ENCODE peak calls at places on chromosomes 2 and 18, in eight cellular contexts. G, K, T, I, B, C, E and D are unnamed samples.

GRCh38 chr2:238948765-238949641 is 101.1 kb downstream of the TWIST2 start:
- DNase-seq in C (peak), B (no peak), K (no peak), T (no peak), I (no peak), G (no peak), E (no peak), D (no peak)

GRCh38 chr2:207142461-207142860 is 23.3 kb downstream of the KLF7 start:
- DNase-seq in I (no peak), T (no peak), B (no peak), K (no peak), G (no peak), C (no peak), E (no peak), D (no peak)

GRCh38 chr18:45839415-45840395 is 14.2 kb downstream of the SIGLEC15 start:
- DNase-seq in G (no peak), E (no peak), C (peak), I (no peak), T (peak), B (no peak), K (no peak), D (no peak)

GRCh38 chr18:75128911-75129716 is 79.8 kb downstream of the PTGR3 start:
- DNase-seq in T (no peak), B (no peak), I (peak), K (no peak), G (no peak), C (no peak), E (no peak), D (no peak)

GRCh38 chr2:217972490-217972889 is 30.3 kb downstream of the TNS1 start:
- DNase-seq in K (no peak), C (no peak), G (no peak), E (no peak), I (no peak), B (no peak), T (no peak), D (no peak)

GRCh38 chr2:61117534-61117933 is 44.5 kb upstream of the C2orf74 start:
- DNase-seq in K (no peak), G (no peak), T (no peak), C (no peak), B (no peak), I (no peak), E (no peak), D (no peak)

GRCh38 chr2:181952413-181953226 is 33.0 kb upstream of the PPP1R1C start:
- DNase-seq in C (no peak), B (no peak), G (no peak), T (no peak), I (no peak), E (no peak), K (no peak), D (no peak)

GRCh38 chr2:220764246-220764645 is 807.9 kb downstream of the EPHA4 start:
- DNase-seq in K (no peak), T (no peak), C (no peak), B (no peak), I (no peak), G (no peak), E (no peak), D (no peak)

GRCh38 chr2:98907966-98908905 is 27.8 kb downstream of the CRACDL start:
- DNase-seq in B (no peak), E (no peak), C (no peak), K (no peak), I (no peak), T (no peak), G (peak), D (no peak)

GRCh38 chr2:63047534-63048281 is 2.9 kb upstream of the OTX1 start:
- DNase-seq in E (no peak), T (no peak), B (no peak), I (peak), K (peak), C (peak), G (no peak), D (no peak)

GRCh38 chr2:73894877-73895276 is 2.1 kb downstream of the ACTG2 start:
- DNase-seq in G (no peak), I (no peak), C (no peak), T (no peak), B (no peak), K (no peak), E (no peak), D (no peak)
- H3K27ac ChIP-seq in G (no peak), I (no peak), C (no peak), T (no peak), B (no peak), K (no peak), E (peak), D (no peak)

GRCh38 chr2:226478121-226478809 is 321.4 kb downstream of the IRS1 start:
- DNase-seq in E (peak), K (peak), T (peak), I (peak), C (peak), G (peak), B (peak), D (no peak)
- H3K27ac ChIP-seq in E (peak), K (peak), T (peak), I (no peak), C (no peak), G (no peak), B (peak), D (no peak)

DNA sequence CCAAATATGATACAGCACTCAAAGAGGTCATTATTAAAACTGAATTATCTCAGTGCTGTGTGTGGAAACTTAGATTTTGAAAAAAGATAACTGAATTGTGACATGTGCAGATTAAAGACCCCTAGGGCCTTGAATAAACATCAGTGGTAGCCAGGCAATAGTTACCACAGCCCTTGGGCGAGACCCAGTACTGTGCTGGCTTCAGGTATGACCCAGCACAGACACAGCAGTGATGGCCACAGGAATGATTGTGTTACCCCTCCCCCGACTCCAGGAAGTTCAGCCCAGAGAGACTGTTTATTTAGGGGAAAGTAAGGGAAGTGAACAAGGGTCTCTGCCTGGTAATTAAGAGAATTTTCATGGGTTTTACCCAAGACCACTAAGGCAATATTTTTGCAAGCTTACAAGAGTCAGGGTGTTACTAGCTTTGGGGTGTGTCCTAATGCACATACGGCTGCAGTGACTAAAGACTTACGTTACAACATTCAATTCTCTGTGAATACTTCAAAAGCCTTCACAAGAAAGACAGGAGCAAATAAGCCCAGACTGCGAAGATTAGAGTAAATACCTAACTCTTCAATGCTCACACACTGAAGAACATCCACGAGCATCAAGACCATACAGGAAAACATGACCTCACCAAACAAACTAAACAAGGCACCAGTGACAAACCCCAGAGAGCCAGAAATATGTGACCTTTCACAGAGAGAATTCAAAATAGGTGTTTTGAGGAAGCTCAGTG is 28.2 kb upstream of the ITGAV start:
- DNase-seq in B (no peak), G (no peak), E (no peak), K (no peak), C (no peak), T (no peak), I (no peak), D (no peak)
- H3K27ac ChIP-seq in B (peak), G (no peak), E (no peak), K (no peak), C (no peak), T (peak), I (no peak), D (no peak)

GRCh38 chr18:5061785-5062184 is 135.3 kb downstream of the AKAIN1 start:
- DNase-seq in G (no peak), I (no peak), T (no peak), C (no peak), B (no peak), K (no peak), E (no peak), D (no peak)

GRCh38 chr18:5057348-5058012 is 139.6 kb downstream of the AKAIN1 start:
- DNase-seq in B (peak), K (peak), C (peak), T (peak), E (peak), G (peak), I (peak), D (no peak)

GRCh38 chr18:5060543-5060942 is 136.5 kb downstream of the AKAIN1 start:
- DNase-seq in K (no peak), G (no peak), E (no peak), T (no peak), B (no peak), I (no peak), C (no peak), D (no peak)

GRCh38 chr18:5059540-5060032 is 137.5 kb downstream of the AKAIN1 start:
- DNase-seq in G (no peak), B (no peak), T (no peak), K (no peak), C (no peak), E (no peak), I (no peak), D (no peak)

DNA sequence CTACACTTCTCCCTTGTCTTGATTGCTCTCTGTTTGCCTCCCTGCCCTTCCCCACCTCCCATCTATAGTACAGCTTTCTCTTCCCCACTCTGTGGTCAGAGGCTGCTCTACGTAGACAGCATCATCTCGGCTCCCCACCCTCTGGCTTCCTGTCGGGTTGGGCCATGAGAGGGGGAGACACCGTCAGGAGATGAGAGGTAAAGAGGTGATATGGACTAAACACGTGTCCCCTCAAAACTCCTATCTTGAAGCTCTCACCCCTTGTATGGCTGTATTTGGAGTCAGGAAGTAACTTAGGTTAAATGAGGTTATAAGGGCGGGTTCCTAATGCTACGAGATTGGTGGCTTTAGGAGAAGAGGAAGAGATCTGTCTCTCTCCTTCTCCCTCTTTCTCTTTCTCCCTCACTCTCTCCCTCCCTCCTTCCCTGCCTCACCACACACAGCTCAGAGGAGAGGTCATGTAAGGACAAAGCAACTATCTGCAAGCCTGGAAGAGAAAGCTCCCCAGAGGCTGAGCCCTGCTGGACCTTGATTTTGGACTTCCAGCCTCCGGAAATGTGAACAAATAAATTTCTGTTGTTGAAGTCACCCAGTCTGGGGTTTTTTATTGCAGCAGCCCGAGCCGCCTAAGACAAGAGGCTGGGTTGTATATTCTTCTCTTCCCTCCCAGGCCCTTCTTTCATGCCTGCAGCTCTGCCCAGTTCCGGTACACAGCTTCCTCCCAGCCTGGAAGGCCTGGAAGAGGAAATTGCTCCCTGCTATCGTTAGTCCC is 138.1 kb downstream of the AKAIN1 start:
- DNase-seq in G (no peak), C (no peak), T (no peak), B (no peak), I (no peak), K (no peak), E (no peak), D (no peak)
- H3K27ac ChIP-seq in G (no peak), C (no peak), T (no peak), B (no peak), I (no peak), K (no peak), E (peak), D (no peak)

DNA sequence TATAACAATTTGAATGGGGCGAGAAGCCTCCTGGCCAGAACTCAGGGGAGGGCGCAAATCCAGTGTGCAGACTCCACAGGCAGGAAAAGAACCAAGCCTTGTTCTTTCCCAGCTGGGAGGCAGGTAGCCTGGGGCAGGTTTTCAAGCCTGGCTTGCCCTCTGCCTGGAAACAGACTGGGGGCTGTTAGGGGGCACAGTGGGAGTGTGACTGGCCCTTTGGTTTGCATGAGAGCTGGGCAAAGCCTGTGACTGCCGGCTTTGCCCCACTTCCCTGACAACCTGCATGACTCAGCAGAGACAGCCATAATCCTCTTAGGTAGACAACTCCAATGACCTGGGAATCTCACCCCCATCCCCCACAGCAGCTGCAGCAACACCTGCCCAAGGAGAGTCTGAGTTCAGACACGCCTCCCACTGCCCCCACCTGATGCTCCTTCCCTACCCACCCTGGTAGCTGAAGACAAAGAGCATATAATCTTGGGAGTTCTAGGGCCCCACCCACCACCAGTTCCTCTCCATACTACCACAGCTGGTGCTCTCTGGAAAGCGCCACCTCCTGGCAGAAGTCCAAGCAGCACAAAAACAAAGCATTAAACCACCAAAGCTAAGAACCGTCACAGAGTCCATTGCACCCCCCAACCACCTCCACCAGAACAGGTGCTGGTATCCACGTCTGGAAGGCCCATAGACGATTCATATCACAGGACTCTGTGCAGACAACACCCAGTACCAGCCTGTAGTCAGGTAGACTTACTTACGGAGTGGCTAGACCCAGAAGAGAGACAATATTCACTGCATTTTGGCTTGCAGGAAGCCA is 402.5 kb downstream of the STK39 start:
- DNase-seq in G (no peak), K (no peak), C (peak), E (no peak), B (no peak), T (no peak), I (peak), D (no peak)
- H3K27ac ChIP-seq in G (no peak), K (no peak), C (peak), E (no peak), B (no peak), T (no peak), I (no peak), D (no peak)

DNA sequence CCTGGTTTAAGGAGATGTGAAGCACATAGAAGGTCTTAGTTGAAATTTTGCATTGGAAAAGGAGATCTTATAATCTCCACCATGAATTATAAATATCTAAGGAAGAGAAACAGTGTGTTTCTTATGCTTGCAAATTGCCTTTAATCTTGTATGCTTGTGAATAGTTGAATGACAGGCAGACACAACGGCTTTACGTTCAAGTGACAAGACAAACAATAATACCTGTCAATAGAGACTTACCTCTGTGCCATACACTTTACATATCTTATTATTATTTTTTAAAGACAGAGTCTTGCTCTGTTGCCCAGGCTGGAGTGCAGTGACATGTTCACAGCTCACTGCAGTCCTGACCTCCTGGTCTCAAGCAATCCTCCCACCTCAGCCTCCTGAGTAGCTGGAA is 113.7 kb downstream of the QPCT start:
- DNase-seq in C (no peak), T (no peak), I (no peak), G (no peak), B (no peak), K (no peak), E (no peak), D (no peak)
- H3K27ac ChIP-seq in C (no peak), T (no peak), I (no peak), G (no peak), B (no peak), K (no peak), E (peak), D (no peak)

DNA sequence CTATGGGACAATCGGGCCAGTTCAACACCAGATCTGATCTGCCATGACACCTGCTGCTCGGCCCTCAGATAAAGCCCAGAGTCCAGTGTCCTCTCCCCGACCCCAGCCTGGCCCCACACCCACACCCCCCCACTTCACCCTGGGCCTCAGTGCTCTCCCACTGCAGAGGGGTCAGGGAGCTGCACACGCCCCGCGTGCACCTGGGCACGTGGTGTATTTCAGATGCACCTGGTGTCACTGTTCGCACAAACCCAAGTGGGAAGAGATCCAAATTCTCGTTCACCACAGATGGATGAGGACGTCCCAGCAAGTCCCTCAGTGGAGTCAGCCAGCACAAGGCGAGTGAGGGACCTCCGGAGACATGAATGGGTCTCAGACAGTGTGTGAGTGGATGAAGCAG is 161.3 kb downstream of the RTP5 start:
- DNase-seq in B (no peak), E (no peak), C (peak), T (no peak), I (peak), G (no peak), K (no peak), D (no peak)
- H3K27ac ChIP-seq in B (no peak), E (no peak), C (no peak), T (no peak), I (no peak), G (no peak), K (no peak), D (no peak)

GRCh38 chr2:152223997-152224396 is 48.4 kb upstream of the STAM2 start:
- DNase-seq in B (no peak), I (no peak), C (no peak), T (peak), E (no peak), K (no peak), G (no peak), D (no peak)
- H3K27ac ChIP-seq in B (no peak), I (no peak), C (no peak), T (no peak), E (peak), K (no peak), G (no peak), D (peak)